ENCODE peak calls at places on chromosomes 11 and 22, in seven cellular contexts. H is heart right ventricle; N is sigmoid colon; P is fibroblast of lung; C is RWPE1; K is IMR-90; L is effector memory CD4-positive, alpha-beta T cell. G is an unnamed sample.

GRCh38 chr22:41197808-41198585 is 7.1 kb upstream of the L3MBTL2 start:
- DNase-seq in L (peak), K (no peak), N (no peak), H (peak), P (peak), C (no peak), G (no peak)

GRCh38 chr22:25659413-25659812 is 82.6 kb upstream of the MYO18B start:
- DNase-seq in H (no peak), N (no peak), L (no peak), P (no peak), K (no peak), C (no peak), G (no peak)

GRCh38 chr11:43738600-43739409 is 58.3 kb downstream of the HSD17B12 start:
- DNase-seq in P (peak), H (no peak), L (no peak), C (peak), N (no peak), K (peak), G (no peak)

GRCh38 chr22:48423481-48423901 is 1404.2 kb downstream of the BRD1 start:
- DNase-seq in N (no peak), C (no peak), K (no peak), P (peak), H (no peak), L (no peak), G (no peak)

GRCh38 chr11:1126935-1127663 is 30.7 kb upstream of the MUC5AC start:
- DNase-seq in K (no peak), L (no peak), H (no peak), N (peak), C (no peak), P (no peak), G (no peak)

GRCh38 chr11:60563553-60564235 is 48.5 kb downstream of the MS4A13 start:
- DNase-seq in H (no peak), K (no peak), C (no peak), P (no peak), N (no peak), L (no peak), G (no peak)

GRCh38 chr22:30212363-30212995 is 34.1 kb downstream of the LIF start:
- DNase-seq in C (peak), L (no peak), H (peak), P (peak), K (peak), N (peak), G (no peak)

GRCh38 chr11:95968585-95968984 is 44.7 kb upstream of the MTMR2 start:
- DNase-seq in C (peak), N (no peak), L (no peak), K (peak), H (no peak), P (no peak), G (no peak)

GRCh38 chr11:23679981-23680380 is 816.9 kb upstream of the LUZP2 start:
- DNase-seq in C (no peak), L (no peak), K (no peak), P (no peak), H (no peak), N (no peak), G (no peak)

GRCh38 chr11:85423331-85423730 is 203.8 kb downstream of the DLG2 start:
- DNase-seq in N (no peak), L (no peak), H (no peak), P (no peak), C (no peak), K (no peak), G (no peak)

GRCh38 chr11:107307991-107308390 is 149.6 kb downstream of the CWF19L2 start:
- DNase-seq in K (no peak), H (no peak), C (no peak), N (no peak), L (no peak), P (no peak), G (no peak)

GRCh38 chr22:32901925-32902324 is 100.4 kb downstream of the TIMP3 start:
- DNase-seq in N (no peak), C (no peak), L (no peak), P (no peak), H (no peak), K (no peak), G (no peak)

GRCh38 chr11:31254411-31254810 is 115.1 kb downstream of the DCDC1 start:
- DNase-seq in H (no peak), P (peak), N (no peak), K (no peak), C (no peak), L (no peak), G (no peak)

GRCh38 chr11:103532133-103532788 is 423.0 kb downstream of the DYNC2H1 start:
- DNase-seq in N (no peak), P (peak), L (no peak), K (peak), C (peak), H (no peak), G (no peak)

GRCh38 chr22:31085493-31085824 is 4.3 kb downstream of the SMTN start:
- DNase-seq in P (no peak), N (peak), C (no peak), K (no peak), L (no peak), H (peak), G (peak)

GRCh38 chr11:107695446-107695845 is 16.4 kb downstream of the SLN start:
- DNase-seq in C (no peak), L (no peak), P (peak), N (no peak), K (peak), H (no peak), G (no peak)

GRCh38 chr11:46160100-46160499 is 38.8 kb upstream of the PHF21A start:
- DNase-seq in N (no peak), P (no peak), C (no peak), H (no peak), L (no peak), K (no peak), G (no peak)

GRCh38 chr11:34512810-34513673 is 552 bp downstream of the ELF5 start:
- DNase-seq in C (peak), L (peak), H (peak), N (no peak), K (peak), P (peak), G (peak)

GRCh38 chr11:19176629-19177186 is 25.1 kb downstream of the CSRP3 start:
- DNase-seq in L (no peak), H (no peak), P (no peak), K (no peak), C (no peak), N (no peak), G (no peak)

GRCh38 chr11:126494831-126495230 is 139.3 kb downstream of the ST3GAL4 start:
- DNase-seq in L (no peak), N (peak), P (no peak), C (no peak), K (no peak), H (no peak), G (no peak)

GRCh38 chr11:74380746-74381439 is 17.3 kb downstream of the PGM2L1 start:
- DNase-seq in H (no peak), K (no peak), C (peak), P (peak), L (no peak), N (no peak), G (no peak)

GRCh38 chr11:19903620-19904069 is 191.0 kb downstream of the NAV2 start:
- DNase-seq in K (peak), C (peak), H (peak), P (peak), N (peak), L (peak), G (peak)

GRCh38 chr11:32830413-32830738 is 649 bp downstream of the PRRG4 start:
- DNase-seq in L (no peak), N (no peak), P (no peak), C (peak), H (no peak), K (no peak), G (no peak)

GRCh38 chr11:128334311-128335044 is 252.9 kb downstream of the ETS1 start:
- DNase-seq in C (no peak), H (peak), L (no peak), P (peak), K (no peak), N (peak), G (no peak)

GRCh38 chr11:15700456-15700855 is 585.7 kb downstream of the INSC start:
- DNase-seq in H (no peak), N (no peak), P (no peak), L (no peak), K (no peak), C (no peak), G (no peak)

DNA sequence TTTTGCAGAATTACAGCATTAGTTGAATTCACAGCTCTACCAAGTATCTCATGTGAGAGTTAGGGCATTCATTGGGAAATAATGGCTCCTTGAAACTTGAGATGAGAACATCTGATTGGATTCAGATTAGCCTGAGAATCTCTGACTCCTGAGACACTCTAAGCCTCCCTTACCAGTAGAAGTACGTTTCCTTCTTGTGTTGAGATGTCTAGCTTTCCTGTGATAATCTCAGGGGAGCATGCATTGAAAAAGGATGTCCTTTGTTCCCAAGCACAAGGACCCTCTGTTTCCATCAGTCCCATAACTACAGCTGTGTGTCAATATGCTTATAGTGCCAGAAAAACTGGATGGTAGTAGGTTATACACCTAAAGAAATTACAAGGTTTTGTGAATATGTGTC is 35.2 kb upstream of the RDX start:
- DNase-seq in K (no peak), L (no peak), N (no peak), P (no peak), H (no peak), C (no peak), G (no peak)
- H3K27ac ChIP-seq in K (no peak), L (no peak), N (no peak), P (no peak), H (no peak), C (no peak), G (no peak)

DNA sequence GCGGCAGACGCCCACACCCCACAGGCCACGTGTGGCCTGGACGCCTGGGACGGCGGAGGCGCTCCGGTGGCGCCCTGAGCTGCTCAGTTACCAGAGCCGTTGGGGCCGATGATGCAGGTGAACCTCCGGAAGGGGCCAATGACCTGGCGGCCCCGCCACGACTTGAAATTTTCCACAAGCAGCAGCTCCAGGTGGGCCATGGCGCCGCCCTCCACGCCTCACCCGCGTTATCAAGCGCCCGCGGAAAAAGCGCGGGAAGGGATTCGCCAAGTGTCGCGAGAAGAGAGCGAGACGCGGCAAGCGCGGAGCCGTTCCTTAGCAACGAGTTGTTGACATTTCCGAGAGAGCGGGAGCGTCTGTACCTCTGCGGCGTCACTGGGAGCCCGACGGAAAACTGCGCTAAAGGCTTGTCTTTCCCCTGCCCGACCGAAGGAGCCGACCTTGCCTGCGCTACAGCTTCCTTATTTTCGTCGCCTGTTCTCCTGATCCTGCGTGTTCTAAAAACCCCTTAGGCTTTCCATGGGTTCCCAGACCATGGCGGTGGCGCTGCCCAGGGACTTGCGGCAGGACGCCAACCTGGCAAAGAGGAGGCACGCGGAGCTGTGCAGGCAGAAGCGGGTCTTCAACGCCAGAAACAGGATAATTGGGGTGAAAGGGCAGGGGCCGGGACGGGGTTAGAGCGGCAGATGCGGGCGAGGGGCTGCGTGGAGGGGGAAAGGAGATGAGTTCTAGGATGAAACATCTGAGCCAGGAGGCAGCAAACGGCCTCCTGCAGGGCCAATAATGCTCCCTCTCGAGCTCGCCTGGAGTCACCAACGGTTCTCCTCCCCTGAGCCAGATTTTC is at the start of the genes RIBC2 and SMC1B:
- DNase-seq in C (peak), L (peak), N (peak), K (peak), H (peak), P (peak), G (peak)
- H3K27ac ChIP-seq in C (peak), L (peak), N (no peak), K (no peak), H (peak), P (peak), G (no peak)

GRCh38 chr22:38858492-38858891 is 13.5 kb downstream of the CBX6 start:
- DNase-seq in C (no peak), P (no peak), L (no peak), H (no peak), N (peak), K (no peak), G (no peak)
- H3K27ac ChIP-seq in C (no peak), P (no peak), L (no peak), H (no peak), N (no peak), K (no peak), G (no peak)

GRCh38 chr11:124879229-124879998 is 14.2 kb downstream of the ROBO3 start:
- DNase-seq in C (no peak), P (no peak), N (peak), K (no peak), H (no peak), L (no peak), G (no peak)

GRCh38 chr11:124878497-124879228 is 13.4 kb downstream of the ROBO3 start:
- DNase-seq in H (no peak), P (no peak), C (no peak), K (no peak), N (no peak), L (no peak), G (no peak)

GRCh38 chr11:124882339-124883071 is 15.2 kb downstream of the ROBO4 start:
- DNase-seq in C (no peak), P (peak), L (no peak), H (no peak), K (no peak), N (no peak), G (no peak)

GRCh38 chr11:124879999-124880611 is 14.9 kb downstream of the ROBO3 start:
- DNase-seq in P (no peak), L (no peak), H (no peak), N (peak), C (no peak), K (no peak), G (no peak)

GRCh38 chr11:124880958-124881357 is 15.7 kb downstream of the ROBO3 start:
- DNase-seq in L (no peak), C (no peak), P (no peak), N (no peak), H (no peak), K (no peak), G (no peak)
- H3K27ac ChIP-seq in L (no peak), C (peak), P (no peak), N (no peak), H (no peak), K (no peak), G (no peak)

DNA sequence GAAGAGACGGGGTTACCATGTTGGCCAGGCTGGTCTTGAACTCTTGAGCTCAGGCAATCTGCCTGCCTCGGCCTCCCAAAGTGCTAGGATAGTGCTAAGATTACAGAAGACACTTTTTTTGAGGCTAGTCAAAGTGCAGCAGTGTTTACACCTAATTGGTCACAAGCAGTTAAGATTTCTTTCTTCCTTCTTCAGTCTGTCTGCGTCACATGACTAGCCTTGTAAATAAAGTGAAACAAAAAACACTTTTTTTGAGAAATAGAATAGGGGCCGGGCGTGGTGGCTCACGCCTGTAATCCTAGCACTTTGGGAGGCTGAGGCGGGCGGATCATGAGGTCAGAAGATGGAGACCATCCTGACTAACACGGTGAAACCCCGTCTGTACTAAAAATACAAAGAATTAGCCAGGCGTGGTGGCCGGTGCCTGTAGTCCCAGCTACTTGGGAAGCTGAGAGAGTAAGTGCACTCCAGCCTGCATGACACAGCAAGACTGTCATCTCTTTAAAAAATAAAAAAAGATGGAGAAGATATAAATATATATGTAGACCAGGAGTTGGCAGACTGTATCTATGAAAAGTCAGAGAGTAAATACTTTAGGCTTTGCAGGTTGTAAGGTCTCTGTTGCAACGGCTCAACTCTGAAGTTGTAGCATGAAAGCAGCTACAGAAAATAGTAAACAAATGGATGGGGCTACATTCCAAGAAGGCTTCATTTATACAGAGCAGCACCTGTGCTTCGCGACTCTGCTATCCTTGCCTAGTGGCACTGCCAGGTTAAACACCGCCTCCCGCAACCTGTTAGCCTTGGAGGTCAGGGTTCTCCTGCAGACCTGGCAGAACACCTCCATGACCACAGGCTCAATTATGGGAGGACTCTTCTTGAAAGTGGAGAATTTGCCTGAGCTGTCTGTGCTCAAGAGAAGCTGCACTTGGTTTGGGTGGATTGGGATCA is 55.8 kb downstream of the PPP6R2 start:
- DNase-seq in K (no peak), N (no peak), P (no peak), C (no peak), H (no peak), L (no peak), G (no peak)
- H3K27ac ChIP-seq in K (peak), N (peak), P (no peak), C (peak), H (no peak), L (no peak), G (peak)

GRCh38 chr22:37335819-37336199 is 53.5 kb downstream of the CYTH4 start:
- DNase-seq in K (no peak), L (no peak), N (no peak), H (no peak), C (no peak), P (no peak), G (no peak)
- H3K27ac ChIP-seq in K (no peak), L (no peak), N (no peak), H (no peak), C (peak), P (no peak), G (no peak)

GRCh38 chr11:118627566-118627965 is 20.2 kb downstream of the PHLDB1 start:
- DNase-seq in L (no peak), H (no peak), N (no peak), P (no peak), C (no peak), K (no peak), G (no peak)

GRCh38 chr11:118622376-118623290 is 15.2 kb downstream of the PHLDB1 start:
- DNase-seq in N (no peak), H (peak), C (peak), L (no peak), K (peak), P (peak), G (peak)

GRCh38 chr11:118623291-118623655 is 15.9 kb downstream of the PHLDB1 start:
- DNase-seq in N (no peak), C (peak), P (peak), H (no peak), K (peak), L (no peak), G (no peak)

GRCh38 chr11:118625976-118626375 is 18.6 kb downstream of the PHLDB1 start:
- DNase-seq in P (no peak), K (no peak), H (no peak), C (no peak), L (no peak), N (no peak), G (no peak)

DNA sequence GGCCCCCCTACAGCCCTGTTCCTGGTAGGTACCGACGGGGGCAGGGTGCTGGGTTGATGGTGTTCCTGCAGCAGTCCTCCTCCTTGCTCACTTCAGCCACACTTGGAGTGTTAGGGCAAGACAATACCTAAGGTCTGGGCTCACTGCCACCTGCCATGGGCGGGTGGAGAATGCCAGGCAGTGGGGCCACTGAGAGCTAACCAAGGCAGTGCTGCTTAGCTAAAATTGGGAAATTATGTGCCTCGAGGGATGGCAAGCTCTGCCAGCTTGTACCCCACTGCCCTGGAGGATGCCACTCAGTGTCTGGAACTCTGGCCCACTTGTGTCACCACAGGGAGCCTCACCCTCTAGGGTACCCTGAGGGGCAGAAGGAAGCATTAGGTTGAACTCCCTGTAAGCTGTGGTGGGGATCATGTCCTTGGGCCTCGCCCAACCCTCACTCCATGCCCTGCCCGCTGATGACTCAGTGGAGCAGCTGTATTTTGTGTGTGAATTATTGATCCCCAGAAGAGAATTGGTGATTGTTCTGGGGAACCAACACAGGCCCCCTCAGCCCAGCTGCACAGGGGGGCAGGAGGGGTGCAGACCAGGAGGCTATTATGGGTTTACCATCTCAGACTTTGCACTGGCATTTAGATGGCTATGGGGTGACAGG is 17.7 kb downstream of the PHLDB1 start:
- DNase-seq in N (no peak), L (no peak), K (no peak), P (no peak), H (no peak), C (no peak), G (peak)
- H3K27ac ChIP-seq in N (no peak), L (no peak), K (no peak), P (no peak), H (peak), C (peak), G (peak)